ENCODE peak calls at places on chromosomes 16 and 17, in nine cellular contexts. D is hepatocyte, E is SJSA1, A is left ventricle myocardium inferior, O is IMR-90, C is tibial artery, N is thyroid gland, R is psoas muscle, L is fibroblast of lung. Y is an unnamed sample.

GRCh38 chr16:61575617-61576016 is 460.6 kb downstream of the CDH8 start:
- DNase-seq in D (no peak), E (no peak), A (no peak), O (no peak), C (no peak), N (no peak), R (no peak), L (no peak), Y (no peak)

GRCh38 chr17:1714980-1715802 is 5.0 kb upstream of the TLCD2 start:
- DNase-seq in D (peak; percentile 95), E (peak; percentile 96), A (peak; percentile 94), O (peak; percentile 88), C (peak; percentile 93), N (peak; percentile 82), R (peak; percentile 96), L (peak; percentile 87), Y (peak; percentile 77)

GRCh38 chr17:77644981-77645380 is 313.5 kb upstream of the TNRC6C start:
- DNase-seq in D (no peak), E (no peak), A (no peak), O (no peak), C (no peak), N (no peak), R (peak; percentile 22), L (no peak), Y (no peak)

GRCh38 chr17:2235792-2236365 is 67.7 kb downstream of the SMG6 start:
- DNase-seq in D (no peak), E (no peak), A (peak; percentile 36), O (no peak), C (peak; percentile 71), N (no peak), R (peak; percentile 56), L (peak; percentile 47), Y (no peak)

GRCh38 chr16:78705694-78706093 is 606.2 kb downstream of the WWOX start:
- DNase-seq in D (peak; percentile 59), E (no peak), A (no peak), O (peak; percentile 2), C (no peak), N (no peak), R (no peak), L (peak; percentile 40), Y (peak; percentile 18)

GRCh38 chr16:67542464-67542863 is 13.8 kb downstream of the RIPOR1 start:
- DNase-seq in D (no peak), E (peak; percentile 87), A (no peak), O (peak; percentile 66), C (no peak), N (peak; percentile 31), R (no peak), L (peak; percentile 76), Y (peak; percentile 66)

GRCh38 chr16:20899503-20900298 is 457 bp downstream of the DCUN1D3 start:
- DNase-seq in D (peak; percentile 80), E (no peak), A (peak; percentile 21), O (no peak), C (peak; percentile 43), N (no peak), R (no peak), L (no peak), Y (no peak)

GRCh38 chr17:61710546-61710945 is 119.5 kb upstream of the NACA2 start:
- DNase-seq in D (no peak), E (no peak), A (no peak), O (no peak), C (no peak), N (no peak), R (no peak), L (no peak), Y (no peak)

GRCh38 chr16:35561346-35561745 is 2101.9 kb downstream of the TP53TG3F start:
- DNase-seq in D (no peak), E (no peak), A (no peak), O (no peak), C (no peak), N (no peak), R (no peak), L (no peak), Y (no peak)

GRCh38 chr16:35562919-35563318 is 2103.5 kb downstream of the TP53TG3F start:
- DNase-seq in D (no peak), E (no peak), A (no peak), O (no peak), C (no peak), N (no peak), R (no peak), L (no peak), Y (no peak)

GRCh38 chr16:35560637-35560984 is 2101.2 kb downstream of the TP53TG3F start:
- DNase-seq in D (no peak), E (no peak), A (no peak), O (no peak), C (no peak), N (no peak), R (no peak), L (no peak), Y (no peak)

GRCh38 chr16:35564148-35564547 is 2104.7 kb downstream of the TP53TG3F start:
- DNase-seq in D (no peak), E (no peak), A (no peak), O (no peak), C (no peak), N (no peak), R (no peak), L (no peak), Y (no peak)

GRCh38 chr16:35562471-35562870 is 2103.1 kb downstream of the TP53TG3F start:
- DNase-seq in D (no peak), E (no peak), A (no peak), O (no peak), C (no peak), N (no peak), R (no peak), L (no peak), Y (no peak)
- H3K9me3 ChIP-seq in D (no peaks in the 10 kb centered on the region), E (peaks cover 9% of the 10 kb centered on the region), A (no peaks in the 10 kb centered on the region), O (peaks cover 14% of the 10 kb centered on the region), C (no peaks in the 10 kb centered on the region), N (no peaks in the 10 kb centered on the region), R (no peaks in the 10 kb centered on the region), L (no peaks in the 10 kb centered on the region), Y (peaks cover 8% of the 10 kb centered on the region)

GRCh38 chr16:35795361-35796029 is 2336.1 kb downstream of the TP53TG3F start:
- DNase-seq in D (no peak), E (no peak), A (no peak), O (no peak), C (no peak), N (no peak), R (no peak), L (no peak), Y (no peak)

GRCh38 chr16:35797811-35798210 is 2338.4 kb downstream of the TP53TG3F start:
- DNase-seq in D (no peak), E (no peak), A (no peak), O (no peak), C (no peak), N (no peak), R (no peak), L (no peak), Y (no peak)

DNA sequence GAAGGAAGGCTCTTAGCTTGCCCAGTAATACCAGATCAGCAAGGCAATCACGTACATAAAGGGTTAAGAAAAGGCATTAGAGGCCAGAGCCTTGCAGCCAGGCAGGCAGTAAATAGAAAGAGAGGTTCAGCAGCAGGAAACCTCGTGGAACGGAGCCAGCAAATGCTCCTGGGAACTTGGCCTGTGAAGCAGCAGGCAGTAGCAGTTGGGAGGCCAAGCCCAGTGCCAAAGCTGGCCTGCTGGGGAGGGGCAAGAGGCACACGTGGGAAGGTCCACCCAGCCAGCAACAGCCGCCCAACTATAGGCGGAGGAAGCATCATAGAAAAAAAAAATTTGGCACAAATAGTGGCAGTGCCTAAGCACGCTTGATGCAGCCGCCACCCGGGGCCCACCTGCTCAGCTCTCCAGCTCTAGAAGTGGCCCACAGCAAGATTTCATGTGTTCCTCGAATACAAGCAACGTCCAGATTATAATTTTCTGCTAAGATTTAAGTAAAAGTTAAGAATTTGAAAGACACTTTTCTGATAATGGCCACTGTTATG is 2339.5 kb downstream of the TP53TG3F start:
- DNase-seq in D (no peak), E (no peak), A (peak; percentile 69), O (no peak), C (no peak), N (no peak), R (no peak), L (no peak), Y (no peak)
- H3K9me3 ChIP-seq in D (no peaks in the 10 kb centered on the region), E (no peaks in the 10 kb centered on the region), A (peaks cover 4% of the 10 kb centered on the region), O (peaks cover 10% of the 10 kb centered on the region), C (no peaks in the 10 kb centered on the region), N (no peaks in the 10 kb centered on the region), R (no peaks in the 10 kb centered on the region), L (no peaks in the 10 kb centered on the region), Y (peaks cover 4% of the 10 kb centered on the region)

GRCh38 chr16:85166699-85167588 is 54.7 kb upstream of the CIBAR2 start:
- DNase-seq in D (no peak), E (no peak), A (no peak), O (no peak), C (no peak), N (no peak), R (peak; percentile 8), L (no peak), Y (no peak)

GRCh38 chr16:85166281-85166680 is 54.0 kb upstream of the CIBAR2 start:
- DNase-seq in D (no peak), E (no peak), A (no peak), O (peak; percentile 36), C (no peak), N (no peak), R (peak; percentile 7), L (no peak), Y (no peak)

GRCh38 chr16:85163278-85164112 is 51.2 kb upstream of the CIBAR2 start:
- DNase-seq in D (no peak), E (no peak), A (no peak), O (peak; percentile 40), C (no peak), N (no peak), R (no peak), L (no peak), Y (no peak)

GRCh38 chr16:85165781-85166180 is 53.5 kb upstream of the CIBAR2 start:
- DNase-seq in D (no peak), E (no peak), A (no peak), O (no peak), C (no peak), N (no peak), R (peak; percentile 4), L (no peak), Y (no peak)

DNA sequence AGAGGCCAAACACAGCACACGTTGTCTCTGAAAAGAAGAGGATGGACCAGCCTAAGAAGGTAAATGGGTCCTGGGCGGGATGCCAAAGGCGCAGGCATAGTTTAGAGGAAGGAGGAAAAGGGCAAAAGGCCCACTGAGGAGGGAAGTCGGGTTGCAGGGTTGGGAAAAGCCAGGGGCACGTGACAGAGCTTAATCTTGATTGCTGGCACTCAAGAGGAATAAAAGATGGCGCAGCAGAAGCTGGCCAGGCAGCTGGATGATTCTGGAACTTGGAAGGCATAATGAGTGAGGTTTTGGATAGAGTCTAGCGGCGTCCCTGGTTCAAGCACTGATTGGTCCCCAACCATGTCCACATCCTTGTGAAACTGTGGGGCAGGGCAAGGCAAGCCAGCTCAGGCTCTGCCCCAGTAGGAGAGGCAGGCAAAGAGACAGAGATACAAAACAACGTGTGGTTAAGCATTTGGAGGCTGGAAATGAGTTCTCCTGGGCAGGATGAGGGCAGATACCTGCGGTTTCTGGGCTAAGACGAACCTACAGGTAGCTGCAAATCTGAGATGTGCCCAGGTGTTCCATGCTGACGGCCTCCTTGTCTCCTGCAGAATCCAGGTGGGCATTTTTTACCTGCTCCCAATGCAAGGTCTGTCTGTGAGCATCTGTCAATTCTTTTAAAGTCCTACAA is 52.7 kb upstream of the CIBAR2 start:
- DNase-seq in D (no peak), E (no peak), A (no peak), O (no peak), C (peak; percentile 73), N (no peak), R (peak; percentile 35), L (no peak), Y (no peak)
- H3K9me3 ChIP-seq in D (no peaks in the 10 kb centered on the region), E (no peaks in the 10 kb centered on the region), A (no peaks in the 10 kb centered on the region), O (no peaks in the 10 kb centered on the region), C (no peaks in the 10 kb centered on the region), N (no peaks in the 10 kb centered on the region), R (no peaks in the 10 kb centered on the region), L (no peaks in the 10 kb centered on the region), Y (no peaks in the 10 kb centered on the region)

GRCh38 chr16:939941-940340 is 30.8 kb downstream of the LMF1 start:
- DNase-seq in D (no peak), E (no peak), A (no peak), O (no peak), C (no peak), N (no peak), R (no peak), L (no peak), Y (no peak)
- H3K9me3 ChIP-seq in D (peaks cover 6% of the 10 kb centered on the region), E (no peaks in the 10 kb centered on the region), A (peaks cover 22% of the 10 kb centered on the region), O (peaks cover 7% of the 10 kb centered on the region), C (no peaks in the 10 kb centered on the region), N (no peaks in the 10 kb centered on the region), R (peaks cover 13% of the 10 kb centered on the region), L (no peaks in the 10 kb centered on the region), Y (peaks cover 2% of the 10 kb centered on the region)